ENCODE peak calls at places on chromosomes 1 and 21, in four cellular contexts. O is A549, L is heart left ventricle, J is spleen. R is an unnamed sample.

GRCh38 chr1:97841369-97841768 is 79.5 kb downstream of the DPYD start:
- DNase-seq in O (no peak), J (no peak), L (no peak), R (no peak)

GRCh38 chr1:54407201-54407956 is 1.2 kb upstream of the SSBP3 start:
- DNase-seq in L (peak; percentile 83), J (peak; percentile 83), O (peak; percentile 90), R (no peak)

GRCh38 chr1:203129501-203130231 is 2.1 kb downstream of the ADORA1 start:
- DNase-seq in L (peak; percentile 90), J (no peak), O (no peak), R (peak; percentile 78)

GRCh38 chr1:19863804-19864203 is 18.4 kb upstream of the OTUD3 start:
- DNase-seq in O (peak; percentile 33), L (no peak), J (no peak), R (no peak)

GRCh38 chr1:159171254-159171687 is at the start of gene CADM3:
- DNase-seq in L (no peak), O (no peak), J (peak; percentile 54), R (no peak)

GRCh38 chr1:244919320-244920282 is 55.3 kb upstream of the HNRNPU start:
- DNase-seq in O (no peak), L (no peak), J (no peak), R (no peak)

GRCh38 chr1:235703516-235703915 is 53.9 kb upstream of the GNG4 start:
- DNase-seq in O (peak; percentile 34), L (no peak), J (no peak), R (no peak)

GRCh38 chr21:45971487-45972352 is 9.8 kb upstream of the COL6A1 start:
- DNase-seq in O (no peak), L (peak; percentile 91), J (peak; percentile 72), R (peak; percentile 64)

GRCh38 chr1:159598196-159598595 is 10.6 kb downstream of the APCS start:
- DNase-seq in O (peak; percentile 88), J (no peak), L (no peak), R (no peak)

GRCh38 chr21:44059710-44060109 is 47.5 kb upstream of the PWP2 start:
- DNase-seq in O (no peak), J (no peak), L (no peak), R (no peak)

GRCh38 chr1:161727343-161727924 is 6.1 kb downstream of the FCRLB start:
- DNase-seq in J (no peak), O (no peak), L (no peak), R (no peak)

GRCh38 chr1:200938955-200939354 is 44.3 kb downstream of the INAVA start:
- DNase-seq in J (peak; percentile 28), O (no peak), L (no peak), R (no peak)

GRCh38 chr1:235270625-235271024 is 57.4 kb downstream of the ARID4B start:
- DNase-seq in L (no peak), O (no peak), J (no peak), R (no peak)

GRCh38 chr1:209659909-209660308 is 7.7 kb upstream of the LAMB3 start:
- DNase-seq in L (no peak), J (no peak), O (no peak), R (no peak)

GRCh38 chr1:227845519-227845918 is 30.0 kb downstream of the PRSS38 start:
- DNase-seq in L (no peak), O (no peak), J (no peak), R (no peak)

GRCh38 chr1:227846265-227846858 is 30.9 kb downstream of the PRSS38 start:
- DNase-seq in L (no peak), O (no peak), J (no peak), R (no peak)

GRCh38 chr1:227841141-227841540 is 25.7 kb downstream of the PRSS38 start:
- DNase-seq in J (no peak), L (no peak), O (no peak), R (no peak)

GRCh38 chr1:227845115-227845389 is 29.6 kb downstream of the PRSS38 start:
- DNase-seq in O (no peak), L (no peak), J (no peak), R (no peak)

GRCh38 chr1:227844320-227845114 is 29.0 kb downstream of the PRSS38 start:
- DNase-seq in J (no peak), O (no peak), L (no peak), R (no peak)
- H3K27ac ChIP-seq in J (no peak overlapping the region), O (no peak overlapping the region), L (no peak overlapping the region), R (no peak overlapping the region)

GRCh38 chr1:173827611-173828010 is 2.9 kb upstream of the CENPL start:
- DNase-seq in L (no peak), J (no peak), O (no peak), R (no peak)

GRCh38 chr1:173821680-173822079 is 2.8 kb upstream of the DARS2 start:
- DNase-seq in J (no peak), L (no peak), O (no peak), R (no peak)

GRCh38 chr1:173823776-173824314 is 628 bp upstream of the DARS2 start:
- DNase-seq in L (no peak), J (no peak), O (no peak), R (no peak)

DNA sequence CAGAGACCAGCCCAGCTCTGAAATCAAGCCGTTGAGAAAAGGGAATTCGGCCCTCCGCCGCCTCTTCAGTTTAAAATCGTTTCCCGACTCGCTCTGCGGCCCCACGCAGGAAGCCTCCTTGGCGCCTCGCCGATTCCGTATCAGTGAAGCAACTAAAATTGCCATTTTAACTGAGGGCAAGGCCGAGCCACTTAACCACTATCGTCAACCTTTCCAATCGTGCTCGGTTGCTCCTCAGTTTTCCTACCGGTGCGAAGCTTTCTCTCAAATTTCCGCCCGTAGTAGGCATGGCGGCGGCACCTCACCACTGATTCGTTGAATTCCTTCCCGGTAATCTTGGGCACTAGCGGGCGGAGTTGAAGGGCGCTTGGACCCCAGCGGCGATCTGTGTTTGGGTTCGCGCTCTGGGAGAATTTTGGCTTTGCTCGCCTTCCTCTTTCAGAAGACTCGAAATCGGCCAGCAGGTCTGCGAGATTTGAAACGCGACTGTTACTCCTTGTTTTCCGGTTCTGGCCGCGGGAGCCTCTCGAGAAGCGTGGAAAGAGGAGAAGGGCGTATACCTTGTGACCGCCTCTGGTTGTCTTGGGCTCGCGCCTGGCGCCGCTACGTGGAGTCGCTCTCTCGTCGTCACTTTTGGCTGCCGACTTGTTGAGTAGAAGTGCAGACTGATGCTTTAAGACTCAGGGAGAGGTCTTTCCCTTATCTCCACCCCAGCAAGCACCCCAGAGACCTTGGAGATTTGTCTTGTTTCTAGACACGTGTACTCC is at the start of the genes CENPL and DARS2:
- DNase-seq in O (peak; percentile 98), J (peak; percentile 96), L (peak; percentile 99), R (peak; percentile 97)
- TF ChIP-seq CTCF in O (no peak), J (no peak), L (no peak), R (no peak)

DNA sequence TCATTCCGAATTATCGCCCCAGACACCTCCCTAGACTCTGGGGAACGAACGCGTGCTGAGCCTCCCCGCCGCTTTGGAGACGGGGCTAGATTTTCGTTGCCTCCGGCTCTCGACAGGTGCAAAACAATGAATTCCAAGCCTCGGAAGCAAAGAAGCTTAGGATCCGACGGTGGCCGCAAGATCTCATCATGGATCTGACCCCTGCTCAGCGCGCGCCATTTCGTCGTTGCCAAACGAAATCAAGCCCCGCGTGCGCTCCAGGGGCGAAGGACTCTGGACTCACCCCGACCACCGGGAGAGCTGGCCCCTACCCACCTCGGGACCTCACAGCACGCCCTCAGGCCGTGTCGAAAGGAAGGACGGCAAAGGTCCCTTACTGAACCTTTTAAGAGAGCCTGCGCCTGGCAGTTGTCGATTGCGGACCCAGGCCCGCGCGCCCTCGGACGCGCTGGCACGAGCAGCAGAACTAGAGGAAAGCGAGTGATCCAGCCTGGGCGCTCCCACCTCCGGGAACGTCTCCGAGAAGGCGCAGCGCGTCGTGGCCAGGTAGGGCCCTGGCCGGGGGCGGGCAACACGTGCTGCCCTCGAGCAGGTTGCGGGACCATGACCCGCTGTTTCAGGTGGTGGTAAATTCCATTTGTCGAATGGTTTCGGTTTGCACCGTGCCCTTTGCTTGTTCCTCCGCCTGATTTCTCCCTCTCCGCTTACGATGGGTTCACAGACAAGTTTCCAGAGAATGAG is 1.6 kb upstream of the RUNX3 start:
- DNase-seq in L (no peak), J (peak; percentile 84), O (no peak), R (no peak)
- H3K4me3 ChIP-seq in L (peak overlapping the region; percentile 2), J (no peak overlapping the region), O (no peak overlapping the region), R (peak overlapping the region; percentile 3)

DNA sequence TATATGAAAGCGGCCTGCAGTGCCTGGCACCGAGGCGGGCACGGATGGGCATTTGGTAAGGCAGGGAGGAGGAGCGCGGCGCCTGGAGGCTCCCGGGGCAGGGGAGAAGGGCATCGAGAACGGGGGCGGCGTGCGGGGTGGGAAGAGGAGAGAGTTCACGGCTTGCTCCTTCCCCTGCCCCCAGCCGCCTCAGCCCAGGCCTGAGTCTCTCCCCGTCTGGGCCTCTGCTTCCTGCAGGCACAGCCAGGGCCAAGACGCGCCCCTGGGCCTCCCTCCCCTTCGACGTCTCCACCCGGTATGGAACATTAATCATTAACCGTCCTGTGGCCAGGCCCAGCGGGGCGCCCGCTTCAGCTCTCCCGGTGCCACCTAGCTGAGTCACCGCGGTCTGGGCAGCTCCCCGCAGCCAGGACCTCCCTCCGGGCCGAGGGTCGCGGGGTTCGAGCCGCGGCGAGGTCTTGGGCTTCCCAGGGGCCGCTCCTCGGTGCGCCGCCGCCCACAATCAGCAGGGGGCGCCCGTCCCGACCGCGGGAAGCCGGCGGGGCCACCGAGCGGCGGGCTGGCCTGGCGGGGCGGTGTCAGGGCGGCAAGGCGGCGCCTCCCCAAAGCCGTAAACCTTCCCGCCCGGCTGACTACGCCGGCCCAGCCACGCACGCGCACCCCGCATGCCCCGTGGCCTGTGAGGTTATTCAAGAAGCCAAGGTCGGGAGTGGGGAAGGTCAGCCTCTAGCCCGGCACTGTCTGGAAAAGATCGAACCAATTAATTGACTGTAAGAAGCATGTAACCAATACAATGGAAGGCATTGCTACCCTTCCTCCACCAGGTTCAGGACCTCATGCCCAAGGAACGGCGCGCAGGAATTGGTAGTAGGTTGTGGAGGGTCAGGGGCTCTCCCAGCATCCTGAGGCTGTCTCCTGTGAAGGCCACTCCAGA is 23.4 kb upstream of the RD3 start:
- DNase-seq in L (peak; percentile 84), J (peak; percentile 95), O (peak; percentile 98), R (peak; percentile 91)
- H3K27ac ChIP-seq in L (no peak overlapping the region), J (no peak overlapping the region), O (peak overlapping the region; percentile 95), R (no peak overlapping the region)

R was measured in upper lobe of right lung.